ENCODE peak calls at places on chromosomes 6 and 20, in seven cellular contexts. K, P, X, W, N, C and J are unnamed samples.

GRCh38 chr6:90610291-90610670 is 23.4 kb upstream of the MAP3K7 start:
- DNase-seq in C (no peak), X (peak), K (no peak), P (no peak), W (no peak), N (no peak), J (no peak)

GRCh38 chr6:107244082-107244741 is 128.9 kb upstream of the BEND3 start:
- DNase-seq in K (no peak), N (no peak), C (no peak), P (no peak), W (no peak), X (no peak), J (no peak)

GRCh38 chr6:134328792-134329191 is 10.9 kb upstream of the SGK1 start:
- DNase-seq in X (no peak), P (no peak), W (no peak), C (no peak), K (no peak), N (no peak), J (no peak)

GRCh38 chr6:153028261-153028660 is 25.8 kb upstream of the MTRF1L start:
- DNase-seq in P (no peak), X (no peak), C (no peak), K (no peak), N (no peak), W (no peak), J (no peak)

GRCh38 chr6:108737594-108738546 is 110.4 kb upstream of the ARMC2 start:
- DNase-seq in N (no peak), P (no peak), X (no peak), W (peak), K (no peak), C (no peak), J (no peak)

GRCh38 chr6:7919871-7920270 is 9.3 kb upstream of the TXNDC5 start:
- DNase-seq in W (peak), X (no peak), N (peak), C (no peak), P (no peak), K (no peak), J (no peak)

GRCh38 chr6:27650620-27651370 is 177.9 kb upstream of the ZNF184 start:
- DNase-seq in K (no peak), W (peak), C (no peak), X (peak), P (peak), N (peak), J (no peak)

GRCh38 chr6:72825265-72825918 is 203.5 kb downstream of the KCNQ5 start:
- DNase-seq in K (no peak), C (peak), X (no peak), W (no peak), P (no peak), N (no peak), J (no peak)

GRCh38 chr6:123288649-123289048 is 292.6 kb downstream of the CLVS2 start:
- DNase-seq in C (no peak), P (no peak), W (no peak), N (no peak), K (no peak), X (no peak), J (no peak)

GRCh38 chr6:79868098-79868722 is 79.1 kb downstream of the ELOVL4 start:
- DNase-seq in C (peak), N (peak), X (peak), W (peak), K (peak), P (no peak), J (peak)

GRCh38 chr6:158536891-158537798 is 22.7 kb upstream of the TMEM181 start:
- DNase-seq in W (peak), K (no peak), P (no peak), N (peak), C (no peak), X (peak), J (no peak)

GRCh38 chr20:45965169-45966002 is 6.6 kb downstream of the ZNF335 start:
- DNase-seq in N (no peak), K (no peak), W (no peak), C (no peak), X (no peak), P (no peak), J (no peak)

GRCh38 chr20:34507661-34508060 is 8.6 kb upstream of the DYNLRB1 start:
- DNase-seq in X (no peak), P (no peak), C (no peak), W (no peak), N (no peak), K (no peak), J (no peak)

GRCh38 chr6:41901882-41902519 is 6.8 kb upstream of the USP49 start:
- DNase-seq in K (no peak), W (peak), X (no peak), C (no peak), N (no peak), P (no peak), J (peak)

GRCh38 chr6:170106906-170107525 is 183.9 kb downstream of the DLL1 start:
- DNase-seq in X (peak), P (no peak), C (no peak), W (no peak), K (no peak), N (no peak), J (no peak)

GRCh38 chr20:52001999-52002666 is 189.4 kb downstream of the ZFP64 start:
- DNase-seq in W (no peak), C (no peak), P (no peak), K (no peak), N (peak), X (peak), J (no peak)

GRCh38 chr6:51892339-51892738 is 195.1 kb downstream of the PKHD1 start:
- DNase-seq in K (no peak), W (no peak), N (peak), P (no peak), X (no peak), C (no peak), J (no peak)

GRCh38 chr20:35499271-35499670 is 30.2 kb downstream of the C20orf173 start:
- DNase-seq in K (no peak), N (no peak), C (no peak), X (no peak), W (no peak), P (no peak), J (no peak)

GRCh38 chr20:23257106-23257761 is 93.4 kb upstream of the NXT1 start:
- DNase-seq in X (no peak), N (no peak), C (no peak), K (no peak), P (no peak), W (no peak), J (no peak)

GRCh38 chr6:25916330-25916729 is 14.2 kb downstream of the SLC17A2 start:
- DNase-seq in N (no peak), X (no peak), P (no peak), C (no peak), W (no peak), K (no peak), J (no peak)

GRCh38 chr20:56454754-56455153 is 13.7 kb upstream of the RTF2 start:
- DNase-seq in X (no peak), N (no peak), W (no peak), C (no peak), P (no peak), K (no peak), J (peak)

GRCh38 chr6:132188865-132189264 is 212.4 kb downstream of the MOXD1 start:
- DNase-seq in X (no peak), N (no peak), C (no peak), K (no peak), W (no peak), P (no peak), J (no peak)

GRCh38 chr20:58078741-58079522 is 149.5 kb downstream of the ANKRD60 start:
- DNase-seq in X (no peak), K (no peak), C (no peak), N (no peak), P (no peak), W (no peak), J (no peak)

GRCh38 chr6:8414844-8415243 is 20.5 kb downstream of the SLC35B3 start:
- DNase-seq in P (no peak), X (no peak), W (no peak), N (no peak), C (no peak), K (no peak), J (no peak)

DNA sequence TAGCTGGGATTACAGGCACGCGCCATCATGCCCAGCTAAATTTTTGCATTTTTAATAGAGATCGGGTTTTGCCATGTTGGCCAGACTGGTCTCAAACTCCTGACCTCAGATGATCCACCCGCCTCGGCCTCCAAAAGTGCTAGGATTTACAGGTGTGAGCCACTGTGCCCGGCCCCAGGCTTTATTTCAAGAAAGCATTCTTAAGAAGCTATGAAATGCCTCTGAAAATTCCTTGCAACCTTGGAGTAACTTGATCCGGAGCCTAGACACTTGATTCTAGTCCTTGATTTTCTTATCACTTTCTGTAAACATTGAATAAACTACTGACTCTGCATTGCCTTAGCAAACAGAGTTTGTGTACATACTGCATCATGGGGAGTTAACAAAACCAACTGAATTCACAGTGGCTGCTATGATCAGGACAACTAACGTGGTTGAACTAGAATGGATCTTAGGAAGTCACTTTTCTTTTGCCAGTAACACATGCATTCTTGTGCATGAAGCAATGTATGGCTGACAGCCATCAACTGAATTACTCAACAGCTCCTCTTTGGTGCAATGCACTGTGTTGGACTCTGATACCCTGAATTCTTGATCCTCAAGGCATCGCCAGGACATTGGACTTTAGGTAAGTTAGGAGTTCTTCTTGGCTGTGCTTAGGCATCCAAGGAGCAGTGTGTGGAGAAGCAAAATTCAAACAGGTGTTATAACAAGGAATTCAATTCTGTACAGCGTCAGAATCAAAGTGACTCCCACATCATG is 102.8 kb upstream of the TMEM170B start:
- DNase-seq in W (no peak), C (no peak), K (no peak), X (no peak), N (peak), P (no peak), J (no peak)
- TF ChIP-seq POLR2AphosphoS5 in W (no peak), C (no peak), K (no peak), X (no peak), N (no peak), P (no peak), J (no peak)

DNA sequence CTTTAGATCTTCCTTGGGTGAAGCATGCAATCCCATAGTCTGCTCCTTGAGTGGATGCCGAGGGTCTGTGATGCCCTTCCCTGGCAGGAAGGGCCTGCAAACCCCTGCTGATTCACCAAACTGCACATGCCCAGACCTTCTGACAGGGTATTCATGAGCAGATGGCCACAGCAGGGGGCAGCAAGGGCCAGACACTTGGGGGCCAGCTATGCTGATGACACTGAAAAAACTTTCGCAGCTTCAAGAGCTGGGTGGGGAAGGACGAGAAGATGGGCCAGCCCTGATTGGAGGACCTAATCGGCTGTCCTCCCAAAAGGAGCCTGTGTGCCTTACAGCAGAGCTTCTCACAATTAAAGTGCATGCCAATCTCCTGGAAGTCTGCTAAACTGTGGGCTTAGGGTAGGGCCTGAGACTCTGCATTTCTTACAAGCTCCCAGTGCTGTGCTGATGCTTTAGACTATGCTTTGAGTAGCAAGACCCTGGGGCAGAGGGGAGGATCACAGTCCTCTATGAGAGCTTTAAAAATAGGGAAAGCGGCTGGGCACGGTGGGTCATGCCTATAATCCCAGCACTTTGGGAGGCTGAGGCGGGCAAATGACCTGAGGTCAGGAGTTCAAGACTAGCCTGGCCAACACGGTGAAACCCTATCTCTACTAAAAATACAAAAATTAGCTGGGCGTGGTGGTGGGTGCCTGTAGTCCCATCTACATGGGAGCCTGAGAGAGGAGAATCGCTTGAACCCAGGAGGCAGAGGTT is 15.2 kb upstream of the GDAP1L1 start:
- DNase-seq in C (no peak), X (no peak), N (peak), W (no peak), K (no peak), P (no peak), J (no peak)
- TF ChIP-seq TAF1 in C (no peak), X (no peak), N (no peak), W (no peak), K (no peak), P (no peak), J (no peak)

DNA sequence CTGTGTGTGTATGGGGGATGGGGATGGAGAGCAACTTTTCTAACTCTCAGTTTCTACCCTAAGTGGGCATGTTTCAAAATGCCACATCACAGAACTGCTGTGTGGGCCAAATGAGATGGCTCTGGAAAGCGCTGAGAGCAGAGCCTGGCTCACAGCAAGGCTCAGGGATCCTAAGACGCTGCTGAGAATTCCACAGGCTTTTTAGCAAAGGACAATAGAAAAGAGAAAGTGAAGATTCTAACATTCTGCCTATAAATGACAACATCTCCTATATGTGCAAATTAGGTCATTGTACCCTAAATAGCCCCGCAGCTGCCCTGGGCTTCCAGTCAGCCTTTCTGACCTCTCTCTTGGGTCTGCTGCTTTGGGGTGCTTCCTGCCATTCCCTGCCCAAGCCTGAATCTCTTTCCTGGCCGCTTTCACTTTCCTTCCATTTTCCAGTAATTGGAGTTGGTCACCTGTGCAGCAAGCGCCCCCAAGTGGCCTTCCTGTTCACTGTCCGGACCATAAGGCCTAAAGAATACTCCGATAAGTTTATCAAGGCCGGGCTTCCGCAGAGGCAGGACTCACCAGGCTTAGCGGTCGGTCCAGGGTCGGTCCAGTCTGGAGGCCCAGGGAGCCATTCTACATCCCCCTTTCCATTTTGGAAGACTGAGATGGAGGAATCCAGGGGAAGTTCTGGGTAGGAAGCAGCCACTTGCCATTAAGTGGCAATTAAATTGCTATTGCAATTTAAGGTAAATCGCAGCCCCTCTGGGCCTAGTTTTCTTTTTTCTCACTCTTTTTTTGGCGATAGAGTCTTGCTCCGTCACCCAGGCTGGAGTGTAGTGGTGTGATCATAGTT is 6.7 kb upstream of the DDR1 start:
- DNase-seq in W (peak), X (peak), K (no peak), P (peak), C (peak), N (peak), J (no peak)
- TF ChIP-seq POLR2AphosphoS5 in W (peak), X (no peak), K (no peak), P (no peak), C (no peak), N (no peak), J (no peak)

DNA sequence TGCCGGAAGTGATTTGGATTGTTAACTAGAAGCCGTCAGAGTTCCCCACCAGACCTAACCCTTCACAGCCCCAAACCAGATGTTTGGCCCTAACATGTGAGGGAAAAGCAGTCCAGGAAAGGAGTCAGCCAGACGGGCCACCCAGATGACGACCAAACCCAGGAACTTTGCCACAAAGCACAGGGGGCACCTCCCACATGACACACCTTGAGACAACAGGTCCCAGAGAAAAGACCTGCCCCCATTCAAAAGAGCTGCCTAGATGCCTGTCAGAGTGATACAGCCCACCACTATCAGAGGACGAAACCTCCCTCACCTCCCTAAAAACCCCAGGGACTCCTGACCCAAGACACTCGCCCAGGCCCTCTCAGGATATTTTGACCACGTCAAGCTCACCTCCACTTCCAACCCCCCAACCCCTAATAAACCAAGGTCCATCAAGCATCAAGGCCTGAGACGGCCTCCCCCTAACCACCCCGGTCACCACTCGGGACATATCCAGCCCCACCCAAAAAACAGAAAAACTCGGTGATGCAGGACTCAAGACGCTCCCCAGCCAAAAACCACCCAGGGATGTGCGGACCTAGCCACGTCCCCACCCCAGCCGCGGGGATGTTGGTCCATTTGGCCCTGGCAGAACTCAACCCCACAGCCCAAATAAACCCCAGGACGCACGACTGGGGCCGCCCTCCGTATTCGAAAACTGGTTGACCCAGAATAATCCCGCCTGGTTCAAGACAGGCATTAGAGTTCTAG is 662 bp downstream of the ZNF343 start:
- DNase-seq in P (no peak), K (no peak), W (peak), C (no peak), X (peak), N (peak), J (peak)
- TF ChIP-seq TAF1 in P (no peak), K (no peak), W (no peak), C (no peak), X (no peak), N (no peak), J (no peak)

DNA sequence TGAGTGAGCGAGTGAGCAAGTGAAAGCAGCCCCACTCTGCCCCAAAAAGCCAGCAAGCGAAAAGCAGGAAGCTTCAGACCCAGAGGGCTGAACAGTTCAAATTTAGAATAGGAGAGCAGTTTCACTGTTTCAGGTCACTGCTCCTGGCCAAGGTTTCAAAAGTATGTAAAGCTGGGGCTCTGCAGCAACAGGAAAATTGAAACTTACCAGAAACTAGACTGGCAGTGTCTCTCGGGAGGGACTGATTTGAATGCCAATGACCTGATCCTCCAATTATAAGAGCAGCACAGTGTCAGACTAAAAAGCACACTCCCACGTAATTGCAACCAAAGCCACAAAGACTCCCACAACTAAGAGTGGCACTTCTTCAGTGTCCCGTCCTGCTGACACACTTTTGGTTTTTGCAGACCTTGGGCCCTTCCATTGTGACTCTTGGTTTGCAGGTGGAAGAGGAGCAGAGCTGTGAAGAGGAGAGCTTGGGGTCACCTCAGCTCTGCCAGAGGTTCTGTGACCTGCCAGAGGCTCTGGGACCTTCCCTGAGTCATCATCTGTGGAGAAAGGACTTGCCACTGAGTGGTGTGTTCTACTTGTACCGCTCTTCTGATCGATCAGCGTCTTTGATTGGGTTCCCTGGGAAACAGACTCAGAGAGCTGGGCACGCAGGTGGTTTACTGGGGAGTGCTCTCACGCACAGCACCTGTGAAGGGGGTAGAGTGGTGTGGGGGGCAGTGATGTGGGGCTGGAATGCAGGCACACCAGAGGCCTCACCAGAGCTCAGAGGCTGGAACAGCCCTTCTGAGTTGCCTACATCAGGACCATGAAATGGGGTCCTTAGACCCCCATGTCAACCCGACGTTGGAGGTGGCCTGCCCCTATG is 52.7 kb upstream of the PTGIS start:
- DNase-seq in P (no peak), C (peak), N (no peak), W (no peak), X (no peak), K (peak), J (peak)
- TF ChIP-seq POLR2AphosphoS5 in P (no peak), C (peak), N (no peak), W (no peak), X (no peak), K (no peak), J (no peak)